ENCODE peak calls at places on chromosomes 2 and 18, in six cellular contexts. One of them, this sample, is unnamed.

GRCh38 chr2:96907405-96908041 is 37.6 kb upstream of the SEMA4C start:
- DNase-seq in HEK293T: no peak
- DNase-seq in GM12864: no peak
- DNase-seq in right lobe of liver: no peak
- DNase-seq in nucleus accumbens: peak
- DNase-seq in AG09309: no peak
- DNase-seq in this sample: peak

GRCh38 chr2:197504512-197504911 is 4.3 kb downstream of the HSPE1 start:
- DNase-seq in HEK293T: no peak
- DNase-seq in GM12864: no peak
- DNase-seq in right lobe of liver: no peak
- DNase-seq in nucleus accumbens: no peak
- DNase-seq in AG09309: no peak
- DNase-seq in this sample: no peak

GRCh38 chr2:226185613-226186211 is 613.9 kb downstream of the IRS1 start:
- DNase-seq in GM12864: no peak
- DNase-seq in AG09309: peak
- DNase-seq in nucleus accumbens: no peak
- DNase-seq in HEK293T: no peak
- DNase-seq in right lobe of liver: no peak
- DNase-seq in this sample: peak

GRCh38 chr2:18763338-18763737 is 174.0 kb upstream of the NT5C1B start:
- DNase-seq in AG09309: no peak
- DNase-seq in GM12864: no peak
- DNase-seq in nucleus accumbens: no peak
- DNase-seq in right lobe of liver: no peak
- DNase-seq in HEK293T: no peak
- DNase-seq in this sample: peak

GRCh38 chr18:51160646-51161045 is 36.8 kb downstream of the MEX3C start:
- DNase-seq in HEK293T: no peak
- DNase-seq in nucleus accumbens: no peak
- DNase-seq in GM12864: no peak
- DNase-seq in right lobe of liver: no peak
- DNase-seq in AG09309: no peak
- DNase-seq in this sample: no peak

GRCh38 chr18:51188024-51188701 is 9.3 kb downstream of the MEX3C start:
- DNase-seq in right lobe of liver: no peak
- DNase-seq in nucleus accumbens: no peak
- DNase-seq in AG09309: no peak
- DNase-seq in HEK293T: no peak
- DNase-seq in GM12864: no peak
- DNase-seq in this sample: no peak

GRCh38 chr2:66082576-66082975 is 352.3 kb upstream of the MEIS1 start:
- DNase-seq in HEK293T: no peak
- DNase-seq in right lobe of liver: no peak
- DNase-seq in GM12864: no peak
- DNase-seq in AG09309: no peak
- DNase-seq in nucleus accumbens: no peak
- DNase-seq in this sample: no peak

GRCh38 chr18:61957801-61958516 is 65.2 kb upstream of the RNF152 start:
- DNase-seq in GM12864: no peak
- DNase-seq in nucleus accumbens: no peak
- DNase-seq in HEK293T: no peak
- DNase-seq in right lobe of liver: no peak
- DNase-seq in AG09309: no peak
- DNase-seq in this sample: peak

GRCh38 chr2:17821535-17822451 is 5.5 kb downstream of the MSGN1 start:
- DNase-seq in GM12864: no peak
- DNase-seq in AG09309: no peak
- DNase-seq in right lobe of liver: no peak
- DNase-seq in nucleus accumbens: no peak
- DNase-seq in HEK293T: no peak
- DNase-seq in this sample: no peak